ENCODE peak calls at places on chromosomes 2 and 18, in five cellular contexts. One of them, this sample, is unnamed.

GRCh38 chr2:9820020-9820973 is 23.0 kb upstream of the TAF1B start:
- DNase-seq in stimulated activated CD4-positive, alpha-beta T cell treated with anti-CD3 and anti-CD28 coated beads, Interleukin-4, amount 100 ng/mL, for 4 hours: no peak
- DNase-seq in iPS-NIHi11: no peak
- DNase-seq in gastrocnemius medialis: no peak
- DNase-seq in cardiac muscle cell: peak; percentile 50
- DNase-seq in this sample: no peak

GRCh38 chr2:46601328-46601963 is 122.1 kb downstream of the TMEM247 start:
- DNase-seq in stimulated activated CD4-positive, alpha-beta T cell treated with anti-CD3 and anti-CD28 coated beads, Interleukin-4, amount 100 ng/mL, for 4 hours: no peak
- DNase-seq in iPS-NIHi11: no peak
- DNase-seq in gastrocnemius medialis: no peak
- DNase-seq in cardiac muscle cell: peak; percentile 16
- DNase-seq in this sample: no peak

GRCh38 chr2:95043300-95043786 is 17.8 kb downstream of the MAL start:
- DNase-seq in stimulated activated CD4-positive, alpha-beta T cell treated with anti-CD3 and anti-CD28 coated beads, Interleukin-4, amount 100 ng/mL, for 4 hours: no peak
- DNase-seq in iPS-NIHi11: peak; percentile 68
- DNase-seq in gastrocnemius medialis: peak; percentile 70
- DNase-seq in cardiac muscle cell: peak; percentile 91
- DNase-seq in this sample: no peak

GRCh38 chr18:8735274-8735673 is 29.9 kb downstream of the MTCL1 start:
- DNase-seq in stimulated activated CD4-positive, alpha-beta T cell treated with anti-CD3 and anti-CD28 coated beads, Interleukin-4, amount 100 ng/mL, for 4 hours: no peak
- DNase-seq in iPS-NIHi11: no peak
- DNase-seq in gastrocnemius medialis: no peak
- DNase-seq in cardiac muscle cell: no peak
- DNase-seq in this sample: no peak

GRCh38 chr2:223100061-223100511 is 48.1 kb downstream of the KCNE4 start:
- DNase-seq in stimulated activated CD4-positive, alpha-beta T cell treated with anti-CD3 and anti-CD28 coated beads, Interleukin-4, amount 100 ng/mL, for 4 hours: no peak
- DNase-seq in iPS-NIHi11: no peak
- DNase-seq in gastrocnemius medialis: no peak
- DNase-seq in cardiac muscle cell: peak; percentile 89
- DNase-seq in this sample: no peak

GRCh38 chr2:10086950-10087349 is 6.7 kb upstream of the CYS1 start:
- DNase-seq in stimulated activated CD4-positive, alpha-beta T cell treated with anti-CD3 and anti-CD28 coated beads, Interleukin-4, amount 100 ng/mL, for 4 hours: no peak
- DNase-seq in iPS-NIHi11: no peak
- DNase-seq in gastrocnemius medialis: no peak
- DNase-seq in cardiac muscle cell: no peak
- DNase-seq in this sample: no peak

GRCh38 chr18:12048827-12049175 is 44.8 kb upstream of the ANKRD62 start:
- DNase-seq in stimulated activated CD4-positive, alpha-beta T cell treated with anti-CD3 and anti-CD28 coated beads, Interleukin-4, amount 100 ng/mL, for 4 hours: no peak
- DNase-seq in iPS-NIHi11: no peak
- DNase-seq in gastrocnemius medialis: no peak
- DNase-seq in cardiac muscle cell: peak; percentile 35
- DNase-seq in this sample: no peak

GRCh38 chr18:58911241-58911640 is 46.6 kb downstream of the ZNF532 start:
- DNase-seq in stimulated activated CD4-positive, alpha-beta T cell treated with anti-CD3 and anti-CD28 coated beads, Interleukin-4, amount 100 ng/mL, for 4 hours: no peak
- DNase-seq in iPS-NIHi11: no peak
- DNase-seq in gastrocnemius medialis: no peak
- DNase-seq in cardiac muscle cell: no peak
- DNase-seq in this sample: no peak

GRCh38 chr2:118322381-118322780 is 234.1 kb downstream of the INSIG2 start:
- DNase-seq in stimulated activated CD4-positive, alpha-beta T cell treated with anti-CD3 and anti-CD28 coated beads, Interleukin-4, amount 100 ng/mL, for 4 hours: no peak
- DNase-seq in iPS-NIHi11: no peak
- DNase-seq in gastrocnemius medialis: no peak
- DNase-seq in cardiac muscle cell: peak; percentile 3
- DNase-seq in this sample: no peak

GRCh38 chr2:43212931-43213330 is 13.5 kb downstream of the ZFP36L2 start:
- DNase-seq in stimulated activated CD4-positive, alpha-beta T cell treated with anti-CD3 and anti-CD28 coated beads, Interleukin-4, amount 100 ng/mL, for 4 hours: no peak
- DNase-seq in iPS-NIHi11: no peak
- DNase-seq in gastrocnemius medialis: peak; percentile 40
- DNase-seq in cardiac muscle cell: no peak
- DNase-seq in this sample: no peak

GRCh38 chr2:191968151-191968550 is 121.3 kb upstream of the CAVIN2 start:
- DNase-seq in stimulated activated CD4-positive, alpha-beta T cell treated with anti-CD3 and anti-CD28 coated beads, Interleukin-4, amount 100 ng/mL, for 4 hours: no peak
- DNase-seq in iPS-NIHi11: no peak
- DNase-seq in gastrocnemius medialis: no peak
- DNase-seq in cardiac muscle cell: no peak
- DNase-seq in this sample: no peak

GRCh38 chr18:68564961-68565360 is 149.9 kb downstream of the TMX3 start:
- DNase-seq in stimulated activated CD4-positive, alpha-beta T cell treated with anti-CD3 and anti-CD28 coated beads, Interleukin-4, amount 100 ng/mL, for 4 hours: no peak
- DNase-seq in iPS-NIHi11: no peak
- DNase-seq in gastrocnemius medialis: no peak
- DNase-seq in cardiac muscle cell: peak; percentile 37
- DNase-seq in this sample: no peak

GRCh38 chr18:10482363-10482984 is 28.0 kb downstream of the APCDD1 start:
- DNase-seq in stimulated activated CD4-positive, alpha-beta T cell treated with anti-CD3 and anti-CD28 coated beads, Interleukin-4, amount 100 ng/mL, for 4 hours: no peak
- DNase-seq in iPS-NIHi11: peak; percentile 19
- DNase-seq in gastrocnemius medialis: no peak
- DNase-seq in cardiac muscle cell: no peak
- DNase-seq in this sample: no peak

GRCh38 chr2:128466377-128467175 is 147.9 kb upstream of the HS6ST1 start:
- DNase-seq in stimulated activated CD4-positive, alpha-beta T cell treated with anti-CD3 and anti-CD28 coated beads, Interleukin-4, amount 100 ng/mL, for 4 hours: no peak
- DNase-seq in iPS-NIHi11: no peak
- DNase-seq in gastrocnemius medialis: peak; percentile 72
- DNase-seq in cardiac muscle cell: no peak
- DNase-seq in this sample: no peak

GRCh38 chr18:33706391-33706790 is 128.4 kb downstream of the ASXL3 start:
- DNase-seq in stimulated activated CD4-positive, alpha-beta T cell treated with anti-CD3 and anti-CD28 coated beads, Interleukin-4, amount 100 ng/mL, for 4 hours: no peak
- DNase-seq in iPS-NIHi11: no peak
- DNase-seq in gastrocnemius medialis: no peak
- DNase-seq in cardiac muscle cell: peak; percentile 39
- DNase-seq in this sample: no peak

GRCh38 chr18:26614374-26614773 is 66.0 kb upstream of the KCTD1 start:
- DNase-seq in stimulated activated CD4-positive, alpha-beta T cell treated with anti-CD3 and anti-CD28 coated beads, Interleukin-4, amount 100 ng/mL, for 4 hours: no peak
- DNase-seq in iPS-NIHi11: no peak
- DNase-seq in gastrocnemius medialis: no peak
- DNase-seq in cardiac muscle cell: no peak
- DNase-seq in this sample: no peak

GRCh38 chr2:127506502-127506901 is 19.8 kb downstream of the IWS1 start:
- DNase-seq in stimulated activated CD4-positive, alpha-beta T cell treated with anti-CD3 and anti-CD28 coated beads, Interleukin-4, amount 100 ng/mL, for 4 hours: no peak
- DNase-seq in iPS-NIHi11: no peak
- DNase-seq in gastrocnemius medialis: no peak
- DNase-seq in cardiac muscle cell: no peak
- DNase-seq in this sample: no peak

GRCh38 chr2:224160917-224161316 is 121.8 kb upstream of the SERPINE2 start:
- DNase-seq in stimulated activated CD4-positive, alpha-beta T cell treated with anti-CD3 and anti-CD28 coated beads, Interleukin-4, amount 100 ng/mL, for 4 hours: no peak
- DNase-seq in iPS-NIHi11: no peak
- DNase-seq in gastrocnemius medialis: no peak
- DNase-seq in cardiac muscle cell: peak; percentile 70
- DNase-seq in this sample: no peak

GRCh38 chr2:33104726-33105125 is 158.0 kb downstream of the LTBP1 start:
- DNase-seq in stimulated activated CD4-positive, alpha-beta T cell treated with anti-CD3 and anti-CD28 coated beads, Interleukin-4, amount 100 ng/mL, for 4 hours: no peak
- DNase-seq in iPS-NIHi11: no peak
- DNase-seq in gastrocnemius medialis: no peak
- DNase-seq in cardiac muscle cell: peak; percentile 61
- DNase-seq in this sample: no peak

This sample was measured in activated T-cell treated with anti-CD3 and anti-CD28 coated beads for 1 hour.